ENCODE peak calls at places on chromosomes 4 and X, in nine cellular contexts. One of them, this sample, is unnamed.

GRCh38 chr4:84966382-84967291 is at the start of gene WDFY3:
- DNase-seq in epithelial cell of esophagus: peak
- DNase-seq in kidney: peak
- DNase-seq in cardiac fibroblast: peak
- DNase-seq in GM23338: peak
- DNase-seq in OCI-LY7: no peak
- DNase-seq in NB4: peak
- DNase-seq in breast epithelium: peak
- DNase-seq in AG04449: no peak
- DNase-seq in this sample: peak

GRCh38 chr4:99564921-99565320 is 1.1 kb upstream of the TRMT10A start:
- DNase-seq in epithelial cell of esophagus: no peak
- DNase-seq in kidney: no peak
- DNase-seq in cardiac fibroblast: no peak
- DNase-seq in GM23338: no peak
- DNase-seq in OCI-LY7: no peak
- DNase-seq in NB4: no peak
- DNase-seq in breast epithelium: no peak
- DNase-seq in AG04449: no peak
- DNase-seq in this sample: no peak

GRCh38 chrX:69014200-69014599 is 151.1 kb downstream of the PJA1 start:
- DNase-seq in epithelial cell of esophagus: peak
- DNase-seq in kidney: no peak
- DNase-seq in cardiac fibroblast: peak
- DNase-seq in GM23338: no peak
- DNase-seq in OCI-LY7: no peak
- DNase-seq in NB4: no peak
- DNase-seq in breast epithelium: no peak
- DNase-seq in AG04449: no peak
- DNase-seq in this sample: no peak

GRCh38 chr4:164212134-164212533 is 541.8 kb upstream of the SMIM31 start:
- DNase-seq in epithelial cell of esophagus: peak
- DNase-seq in kidney: no peak
- DNase-seq in cardiac fibroblast: no peak
- DNase-seq in GM23338: no peak
- DNase-seq in OCI-LY7: no peak
- DNase-seq in NB4: no peak
- DNase-seq in breast epithelium: no peak
- DNase-seq in AG04449: no peak
- DNase-seq in this sample: no peak

GRCh38 chr4:74794341-74794801 is at the start of gene BTC:
- DNase-seq in epithelial cell of esophagus: peak
- DNase-seq in kidney: peak
- DNase-seq in cardiac fibroblast: peak
- DNase-seq in GM23338: peak
- DNase-seq in OCI-LY7: no peak
- DNase-seq in NB4: no peak
- DNase-seq in breast epithelium: peak
- DNase-seq in AG04449: no peak
- DNase-seq in this sample: no peak

GRCh38 chr4:148692242-148692641 is 250.0 kb upstream of the NR3C2 start:
- DNase-seq in epithelial cell of esophagus: no peak
- DNase-seq in kidney: no peak
- DNase-seq in cardiac fibroblast: no peak
- DNase-seq in GM23338: no peak
- DNase-seq in OCI-LY7: no peak
- DNase-seq in NB4: no peak
- DNase-seq in breast epithelium: no peak
- DNase-seq in AG04449: no peak
- DNase-seq in this sample: no peak

GRCh38 chr4:78543424-78544238 is 7.9 kb upstream of the ANXA3 start:
- DNase-seq in epithelial cell of esophagus: no peak
- DNase-seq in kidney: no peak
- DNase-seq in cardiac fibroblast: no peak
- DNase-seq in GM23338: no peak
- DNase-seq in OCI-LY7: no peak
- DNase-seq in NB4: no peak
- DNase-seq in breast epithelium: no peak
- DNase-seq in AG04449: no peak
- DNase-seq in this sample: peak

GRCh38 chrX:49166914-49167739 is 4.6 kb downstream of the MAGIX start:
- DNase-seq in epithelial cell of esophagus: peak
- DNase-seq in kidney: peak
- DNase-seq in cardiac fibroblast: peak
- DNase-seq in GM23338: peak
- DNase-seq in OCI-LY7: peak
- DNase-seq in NB4: peak
- DNase-seq in breast epithelium: no peak
- DNase-seq in AG04449: no peak
- DNase-seq in this sample: peak

GRCh38 chrX:17744896-17745523 is 7.7 kb downstream of the SCML1 start:
- DNase-seq in epithelial cell of esophagus: peak
- DNase-seq in kidney: no peak
- DNase-seq in cardiac fibroblast: peak
- DNase-seq in GM23338: peak
- DNase-seq in OCI-LY7: no peak
- DNase-seq in NB4: peak
- DNase-seq in breast epithelium: no peak
- DNase-seq in AG04449: no peak
- DNase-seq in this sample: no peak

GRCh38 chrX:122586831-122587230 is 597.2 kb upstream of the GRIA3 start:
- DNase-seq in epithelial cell of esophagus: peak
- DNase-seq in kidney: no peak
- DNase-seq in cardiac fibroblast: no peak
- DNase-seq in GM23338: no peak
- DNase-seq in OCI-LY7: no peak
- DNase-seq in NB4: no peak
- DNase-seq in breast epithelium: no peak
- DNase-seq in AG04449: no peak
- DNase-seq in this sample: no peak

GRCh38 chr4:159428975-159429692 is 326.3 kb downstream of the RAPGEF2 start:
- DNase-seq in epithelial cell of esophagus: no peak
- DNase-seq in kidney: no peak
- DNase-seq in cardiac fibroblast: no peak
- DNase-seq in GM23338: no peak
- DNase-seq in OCI-LY7: no peak
- DNase-seq in NB4: no peak
- DNase-seq in breast epithelium: no peak
- DNase-seq in AG04449: no peak
- DNase-seq in this sample: no peak

GRCh38 chr4:168575473-168575872 is 78.6 kb downstream of the PALLD start:
- DNase-seq in epithelial cell of esophagus: no peak
- DNase-seq in kidney: no peak
- DNase-seq in cardiac fibroblast: no peak
- DNase-seq in GM23338: no peak
- DNase-seq in OCI-LY7: no peak
- DNase-seq in NB4: no peak
- DNase-seq in breast epithelium: no peak
- DNase-seq in AG04449: no peak
- DNase-seq in this sample: no peak

GRCh38 chrX:148649145-148649645 is 148.8 kb downstream of the AFF2 start:
- DNase-seq in epithelial cell of esophagus: no peak
- DNase-seq in kidney: no peak
- DNase-seq in cardiac fibroblast: peak
- DNase-seq in GM23338: no peak
- DNase-seq in OCI-LY7: no peak
- DNase-seq in NB4: no peak
- DNase-seq in breast epithelium: no peak
- DNase-seq in AG04449: no peak
- DNase-seq in this sample: peak

GRCh38 chrX:16772460-16772859 is 13.8 kb upstream of the TXLNG start:
- DNase-seq in epithelial cell of esophagus: no peak
- DNase-seq in kidney: no peak
- DNase-seq in cardiac fibroblast: no peak
- DNase-seq in GM23338: peak
- DNase-seq in OCI-LY7: no peak
- DNase-seq in NB4: peak
- DNase-seq in breast epithelium: no peak
- DNase-seq in AG04449: no peak
- DNase-seq in this sample: no peak

GRCh38 chrX:73847991-73848390 is 285.0 kb downstream of the CHIC1 start:
- DNase-seq in epithelial cell of esophagus: no peak
- DNase-seq in kidney: no peak
- DNase-seq in cardiac fibroblast: no peak
- DNase-seq in GM23338: no peak
- DNase-seq in OCI-LY7: no peak
- DNase-seq in NB4: peak
- DNase-seq in breast epithelium: no peak
- DNase-seq in AG04449: no peak
- DNase-seq in this sample: no peak
- TF ChIP-seq CTCF in epithelial cell of esophagus: no peak
- TF ChIP-seq CTCF in kidney: no peak
- TF ChIP-seq CTCF in cardiac fibroblast: no peak
- TF ChIP-seq CTCF in GM23338: no peak
- TF ChIP-seq CTCF in OCI-LY7: no peak
- TF ChIP-seq CTCF in NB4: no peak
- TF ChIP-seq CTCF in breast epithelium: no peak
- TF ChIP-seq CTCF in AG04449: no peak
- TF ChIP-seq CTCF in this sample: no peak

GRCh38 chr4:185238261-185238681 is 28.9 kb downstream of the SNX25 start:
- DNase-seq in epithelial cell of esophagus: no peak
- DNase-seq in kidney: no peak
- DNase-seq in cardiac fibroblast: peak
- DNase-seq in GM23338: no peak
- DNase-seq in OCI-LY7: no peak
- DNase-seq in NB4: no peak
- DNase-seq in breast epithelium: no peak
- DNase-seq in AG04449: peak
- DNase-seq in this sample: no peak

GRCh38 chr4:185235480-185236154 is 26.2 kb downstream of the SNX25 start:
- DNase-seq in epithelial cell of esophagus: no peak
- DNase-seq in kidney: no peak
- DNase-seq in cardiac fibroblast: peak
- DNase-seq in GM23338: peak
- DNase-seq in OCI-LY7: no peak
- DNase-seq in NB4: no peak
- DNase-seq in breast epithelium: no peak
- DNase-seq in AG04449: no peak
- DNase-seq in this sample: no peak

GRCh38 chr4:185237185-185237584 is 27.8 kb downstream of the SNX25 start:
- DNase-seq in epithelial cell of esophagus: no peak
- DNase-seq in kidney: no peak
- DNase-seq in cardiac fibroblast: peak
- DNase-seq in GM23338: no peak
- DNase-seq in OCI-LY7: no peak
- DNase-seq in NB4: no peak
- DNase-seq in breast epithelium: no peak
- DNase-seq in AG04449: no peak
- DNase-seq in this sample: no peak

GRCh38 chr4:185236155-185236503 is 26.7 kb downstream of the SNX25 start:
- DNase-seq in epithelial cell of esophagus: no peak
- DNase-seq in kidney: no peak
- DNase-seq in cardiac fibroblast: no peak
- DNase-seq in GM23338: no peak
- DNase-seq in OCI-LY7: no peak
- DNase-seq in NB4: no peak
- DNase-seq in breast epithelium: no peak
- DNase-seq in AG04449: no peak
- DNase-seq in this sample: no peak

GRCh38 chr4:185238750-185239149 is 29.4 kb downstream of the SNX25 start:
- DNase-seq in epithelial cell of esophagus: no peak
- DNase-seq in kidney: no peak
- DNase-seq in cardiac fibroblast: no peak
- DNase-seq in GM23338: no peak
- DNase-seq in OCI-LY7: no peak
- DNase-seq in NB4: no peak
- DNase-seq in breast epithelium: no peak
- DNase-seq in AG04449: no peak
- DNase-seq in this sample: no peak
- H3K4me3 ChIP-seq in epithelial cell of esophagus: no peak
- H3K4me3 ChIP-seq in kidney: no peak
- H3K4me3 ChIP-seq in cardiac fibroblast: no peak
- H3K4me3 ChIP-seq in GM23338: no peak
- H3K4me3 ChIP-seq in OCI-LY7: no peak
- H3K4me3 ChIP-seq in NB4: no peak
- H3K4me3 ChIP-seq in breast epithelium: no peak
- H3K4me3 ChIP-seq in AG04449: no peak
- H3K4me3 ChIP-seq in this sample: no peak

GRCh38 chrX:7552758-7553157 is 290.2 kb upstream of the VCX start:
- DNase-seq in epithelial cell of esophagus: peak
- DNase-seq in kidney: no peak
- DNase-seq in cardiac fibroblast: no peak
- DNase-seq in GM23338: no peak
- DNase-seq in OCI-LY7: peak
- DNase-seq in NB4: peak
- DNase-seq in breast epithelium: no peak
- DNase-seq in AG04449: no peak
- DNase-seq in this sample: no peak
- TF ChIP-seq CTCF in epithelial cell of esophagus: no peak
- TF ChIP-seq CTCF in kidney: no peak
- TF ChIP-seq CTCF in cardiac fibroblast: no peak
- TF ChIP-seq CTCF in GM23338: peak
- TF ChIP-seq CTCF in OCI-LY7: peak
- TF ChIP-seq CTCF in NB4: no peak
- TF ChIP-seq CTCF in breast epithelium: no peak
- TF ChIP-seq CTCF in AG04449: no peak
- TF ChIP-seq CTCF in this sample: no peak

GRCh38 chr4:124151031-124151430 is 561.5 kb downstream of the ANKRD50 start:
- DNase-seq in epithelial cell of esophagus: no peak
- DNase-seq in kidney: no peak
- DNase-seq in cardiac fibroblast: no peak
- DNase-seq in GM23338: no peak
- DNase-seq in OCI-LY7: no peak
- DNase-seq in NB4: no peak
- DNase-seq in breast epithelium: no peak
- DNase-seq in AG04449: no peak
- DNase-seq in this sample: no peak
- H3K4me3 ChIP-seq in epithelial cell of esophagus: no peak
- H3K4me3 ChIP-seq in kidney: no peak
- H3K4me3 ChIP-seq in cardiac fibroblast: no peak
- H3K4me3 ChIP-seq in GM23338: no peak
- H3K4me3 ChIP-seq in OCI-LY7: no peak
- H3K4me3 ChIP-seq in NB4: no peak
- H3K4me3 ChIP-seq in breast epithelium: no peak
- H3K4me3 ChIP-seq in AG04449: no peak
- H3K4me3 ChIP-seq in this sample: no peak

DNA sequence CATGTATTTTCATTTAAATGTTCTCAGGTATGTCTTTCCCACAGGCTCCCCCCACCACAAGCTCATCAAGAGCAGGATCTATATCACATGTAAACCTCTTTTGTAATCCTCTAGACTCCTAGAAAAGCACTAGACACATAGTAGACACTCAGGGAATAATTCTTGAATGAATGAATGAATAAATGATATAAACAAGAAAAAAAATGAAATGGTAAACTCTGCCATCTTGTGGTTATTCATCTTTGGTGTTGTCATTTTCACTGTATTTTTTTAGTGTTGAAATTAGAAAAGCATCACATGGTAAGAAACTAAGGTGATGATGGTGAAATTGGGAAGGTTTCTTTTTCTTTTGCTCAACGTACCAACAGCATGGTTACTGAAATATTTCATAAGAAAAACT is 34.2 kb upstream of the C1GALT1C1 start:
- DNase-seq in epithelial cell of esophagus: peak
- DNase-seq in kidney: no peak
- DNase-seq in cardiac fibroblast: peak
- DNase-seq in GM23338: peak
- DNase-seq in OCI-LY7: peak
- DNase-seq in NB4: peak
- DNase-seq in breast epithelium: no peak
- DNase-seq in AG04449: no peak
- DNase-seq in this sample: no peak
- TF ChIP-seq CTCF in epithelial cell of esophagus: no peak
- TF ChIP-seq CTCF in kidney: no peak
- TF ChIP-seq CTCF in cardiac fibroblast: no peak
- TF ChIP-seq CTCF in GM23338: peak
- TF ChIP-seq CTCF in OCI-LY7: peak
- TF ChIP-seq CTCF in NB4: no peak
- TF ChIP-seq CTCF in breast epithelium: no peak
- TF ChIP-seq CTCF in AG04449: no peak
- TF ChIP-seq CTCF in this sample: no peak

This sample was measured in astrocyte of the cerebellum.